ENCODE peak calls at places on chromosomes 2 and 18, in five cellular contexts. One of them, this sample, is unnamed.

GRCh38 chr18:79199691-79200374 is 130.6 kb downstream of the ATP9B start:
- DNase-seq in AG08396: peak
- DNase-seq in skeletal muscle cell: peak
- DNase-seq in endothelial cell: no peak
- DNase-seq in activated naive CD4-positive, alpha-beta T cell treated with anti-CD3 and anti-CD28 coated beads, Interleukin-2, amount 10 ng/mL, durations not matched to agents 7 days and 5 days: no peak
- DNase-seq in this sample: no peak

GRCh38 chr2:227130636-227131035 is 33.4 kb downstream of the COL4A4 start:
- DNase-seq in AG08396: no peak
- DNase-seq in skeletal muscle cell: no peak
- DNase-seq in endothelial cell: no peak
- DNase-seq in activated naive CD4-positive, alpha-beta T cell treated with anti-CD3 and anti-CD28 coated beads, Interleukin-2, amount 10 ng/mL, durations not matched to agents 7 days and 5 days: no peak
- DNase-seq in this sample: no peak

GRCh38 chr2:101517753-101518152 is 42.8 kb upstream of the RFX8 start:
- DNase-seq in AG08396: no peak
- DNase-seq in skeletal muscle cell: peak
- DNase-seq in endothelial cell: no peak
- DNase-seq in activated naive CD4-positive, alpha-beta T cell treated with anti-CD3 and anti-CD28 coated beads, Interleukin-2, amount 10 ng/mL, durations not matched to agents 7 days and 5 days: no peak
- DNase-seq in this sample: no peak

GRCh38 chr18:69951182-69951581 is 3.5 kb upstream of the CD226 start:
- DNase-seq in AG08396: peak
- DNase-seq in skeletal muscle cell: no peak
- DNase-seq in endothelial cell: no peak
- DNase-seq in activated naive CD4-positive, alpha-beta T cell treated with anti-CD3 and anti-CD28 coated beads, Interleukin-2, amount 10 ng/mL, durations not matched to agents 7 days and 5 days: no peak
- DNase-seq in this sample: no peak

GRCh38 chr2:1300284-1300683 is 113.0 kb upstream of the TPO start:
- DNase-seq in AG08396: no peak
- DNase-seq in skeletal muscle cell: no peak
- DNase-seq in endothelial cell: no peak
- DNase-seq in activated naive CD4-positive, alpha-beta T cell treated with anti-CD3 and anti-CD28 coated beads, Interleukin-2, amount 10 ng/mL, durations not matched to agents 7 days and 5 days: no peak
- DNase-seq in this sample: no peak

GRCh38 chr2:172790404-172790803 is 54.8 kb downstream of the RAPGEF4 start:
- DNase-seq in AG08396: no peak
- DNase-seq in skeletal muscle cell: no peak
- DNase-seq in endothelial cell: no peak
- DNase-seq in activated naive CD4-positive, alpha-beta T cell treated with anti-CD3 and anti-CD28 coated beads, Interleukin-2, amount 10 ng/mL, durations not matched to agents 7 days and 5 days: no peak
- DNase-seq in this sample: no peak

GRCh38 chr2:168858146-168858545 is 32.1 kb downstream of the SPC25 start:
- DNase-seq in AG08396: no peak
- DNase-seq in skeletal muscle cell: peak
- DNase-seq in endothelial cell: no peak
- DNase-seq in activated naive CD4-positive, alpha-beta T cell treated with anti-CD3 and anti-CD28 coated beads, Interleukin-2, amount 10 ng/mL, durations not matched to agents 7 days and 5 days: no peak
- DNase-seq in this sample: no peak

GRCh38 chr18:21741511-21742322 is 1.1 kb downstream of the MIB1 start:
- DNase-seq in AG08396: peak
- DNase-seq in skeletal muscle cell: no peak
- DNase-seq in endothelial cell: peak
- DNase-seq in activated naive CD4-positive, alpha-beta T cell treated with anti-CD3 and anti-CD28 coated beads, Interleukin-2, amount 10 ng/mL, durations not matched to agents 7 days and 5 days: peak
- DNase-seq in this sample: no peak

GRCh38 chr2:235567842-235568241 is 74.0 kb downstream of the AGAP1 start:
- DNase-seq in AG08396: no peak
- DNase-seq in skeletal muscle cell: no peak
- DNase-seq in endothelial cell: no peak
- DNase-seq in activated naive CD4-positive, alpha-beta T cell treated with anti-CD3 and anti-CD28 coated beads, Interleukin-2, amount 10 ng/mL, durations not matched to agents 7 days and 5 days: no peak
- DNase-seq in this sample: no peak

GRCh38 chr2:206962966-206963365 is 23.6 kb downstream of the CPO start:
- DNase-seq in AG08396: no peak
- DNase-seq in skeletal muscle cell: no peak
- DNase-seq in endothelial cell: no peak
- DNase-seq in activated naive CD4-positive, alpha-beta T cell treated with anti-CD3 and anti-CD28 coated beads, Interleukin-2, amount 10 ng/mL, durations not matched to agents 7 days and 5 days: no peak
- DNase-seq in this sample: no peak

GRCh38 chr2:79554899-79555298 is 42.0 kb downstream of the CTNNA2 start:
- DNase-seq in AG08396: no peak
- DNase-seq in skeletal muscle cell: no peak
- DNase-seq in endothelial cell: no peak
- DNase-seq in activated naive CD4-positive, alpha-beta T cell treated with anti-CD3 and anti-CD28 coated beads, Interleukin-2, amount 10 ng/mL, durations not matched to agents 7 days and 5 days: no peak
- DNase-seq in this sample: no peak

GRCh38 chr2:21018290-21018689 is 25.6 kb downstream of the APOB start:
- DNase-seq in AG08396: no peak
- DNase-seq in skeletal muscle cell: no peak
- DNase-seq in endothelial cell: no peak
- DNase-seq in activated naive CD4-positive, alpha-beta T cell treated with anti-CD3 and anti-CD28 coated beads, Interleukin-2, amount 10 ng/mL, durations not matched to agents 7 days and 5 days: no peak
- DNase-seq in this sample: no peak

GRCh38 chr2:101967826-101968498 is 23.8 kb upstream of the IL1R2 start:
- DNase-seq in AG08396: no peak
- DNase-seq in skeletal muscle cell: no peak
- DNase-seq in endothelial cell: no peak
- DNase-seq in activated naive CD4-positive, alpha-beta T cell treated with anti-CD3 and anti-CD28 coated beads, Interleukin-2, amount 10 ng/mL, durations not matched to agents 7 days and 5 days: no peak
- DNase-seq in this sample: no peak

GRCh38 chr2:84841577-84841976 is 39.3 kb downstream of the TRABD2A start:
- DNase-seq in AG08396: no peak
- DNase-seq in skeletal muscle cell: no peak
- DNase-seq in endothelial cell: no peak
- DNase-seq in activated naive CD4-positive, alpha-beta T cell treated with anti-CD3 and anti-CD28 coated beads, Interleukin-2, amount 10 ng/mL, durations not matched to agents 7 days and 5 days: peak
- DNase-seq in this sample: no peak

GRCh38 chr2:8086796-8087479 is 594.9 kb upstream of the ID2 start:
- DNase-seq in AG08396: peak
- DNase-seq in skeletal muscle cell: peak
- DNase-seq in endothelial cell: no peak
- DNase-seq in activated naive CD4-positive, alpha-beta T cell treated with anti-CD3 and anti-CD28 coated beads, Interleukin-2, amount 10 ng/mL, durations not matched to agents 7 days and 5 days: no peak
- DNase-seq in this sample: peak

GRCh38 chr18:37403100-37403781 is 162.4 kb downstream of the CELF4 start:
- DNase-seq in AG08396: peak
- DNase-seq in skeletal muscle cell: peak
- DNase-seq in endothelial cell: no peak
- DNase-seq in activated naive CD4-positive, alpha-beta T cell treated with anti-CD3 and anti-CD28 coated beads, Interleukin-2, amount 10 ng/mL, durations not matched to agents 7 days and 5 days: no peak
- DNase-seq in this sample: no peak

GRCh38 chr2:235641333-235641732 is 147.5 kb downstream of the AGAP1 start:
- DNase-seq in AG08396: peak
- DNase-seq in skeletal muscle cell: no peak
- DNase-seq in endothelial cell: no peak
- DNase-seq in activated naive CD4-positive, alpha-beta T cell treated with anti-CD3 and anti-CD28 coated beads, Interleukin-2, amount 10 ng/mL, durations not matched to agents 7 days and 5 days: no peak
- DNase-seq in this sample: no peak

GRCh38 chr2:201654611-201655384 is 11.5 kb upstream of the TMEM237 start:
- DNase-seq in AG08396: peak
- DNase-seq in skeletal muscle cell: peak
- DNase-seq in endothelial cell: no peak
- DNase-seq in activated naive CD4-positive, alpha-beta T cell treated with anti-CD3 and anti-CD28 coated beads, Interleukin-2, amount 10 ng/mL, durations not matched to agents 7 days and 5 days: no peak
- DNase-seq in this sample: no peak

This sample was measured in epithelial cell of proximal tubule.